ENCODE peak calls at places on chromosomes 13 and 19, in seven cellular contexts. X is H9, C is left lung, B is fibroblast of lung, S is psoas muscle, N is upper lobe of right lung, P is IMR-90. G is an unnamed sample.

GRCh38 chr19:34336781-34337271 is 28.2 kb upstream of the GPI start:
- DNase-seq in X (no peak), C (no peak), B (no peak), S (no peak), N (no peak), P (peak), G (peak)

GRCh38 chr13:37716796-37717195 is 118.2 kb upstream of the POSTN start:
- DNase-seq in X (no peak), C (no peak), B (no peak), S (no peak), N (no peak), P (peak), G (no peak)

GRCh38 chr13:91771229-91771628 is 372.8 kb downstream of the GPC5 start:
- DNase-seq in X (no peak), C (no peak), B (no peak), S (no peak), N (no peak), P (no peak), G (no peak)

GRCh38 chr13:47621931-47622330 is 379.1 kb downstream of the SUCLA2 start:
- DNase-seq in X (no peak), C (no peak), B (peak), S (no peak), N (no peak), P (peak), G (no peak)

GRCh38 chr19:50357178-50358100 is 8.0 kb downstream of the NAPSA start:
- DNase-seq in X (peak), C (peak), B (peak), S (peak), N (peak), P (peak), G (peak)

GRCh38 chr19:23071087-23071511 is 45.7 kb upstream of the ZNF730 start:
- DNase-seq in X (peak), C (no peak), B (peak), S (peak), N (no peak), P (peak), G (no peak)

GRCh38 chr19:18230941-18231734 is 4.9 kb upstream of the PDE4C start:
- DNase-seq in X (no peak), C (no peak), B (no peak), S (no peak), N (no peak), P (no peak), G (no peak)

GRCh38 chr19:39409886-39410619 is 2.4 kb upstream of the PLEKHG2 start:
- DNase-seq in X (no peak), C (peak), B (peak), S (peak), N (peak), P (no peak), G (peak)

GRCh38 chr13:20475927-20476691 is 49.5 kb downstream of the CRYL1 start:
- DNase-seq in X (no peak), C (no peak), B (peak), S (no peak), N (no peak), P (no peak), G (no peak)

GRCh38 chr13:74129500-74130144 is 4.6 kb downstream of the KLF12 start:
- DNase-seq in X (no peak), C (no peak), B (peak), S (no peak), N (no peak), P (no peak), G (no peak)

GRCh38 chr13:28324181-28324789 is 170.6 kb downstream of the FLT1 start:
- DNase-seq in X (peak), C (peak), B (peak), S (no peak), N (no peak), P (peak), G (peak)

GRCh38 chr13:102003848-102004570 is 397.8 kb downstream of the FGF14 start:
- DNase-seq in X (no peak), C (no peak), B (peak), S (no peak), N (no peak), P (no peak), G (no peak)

DNA sequence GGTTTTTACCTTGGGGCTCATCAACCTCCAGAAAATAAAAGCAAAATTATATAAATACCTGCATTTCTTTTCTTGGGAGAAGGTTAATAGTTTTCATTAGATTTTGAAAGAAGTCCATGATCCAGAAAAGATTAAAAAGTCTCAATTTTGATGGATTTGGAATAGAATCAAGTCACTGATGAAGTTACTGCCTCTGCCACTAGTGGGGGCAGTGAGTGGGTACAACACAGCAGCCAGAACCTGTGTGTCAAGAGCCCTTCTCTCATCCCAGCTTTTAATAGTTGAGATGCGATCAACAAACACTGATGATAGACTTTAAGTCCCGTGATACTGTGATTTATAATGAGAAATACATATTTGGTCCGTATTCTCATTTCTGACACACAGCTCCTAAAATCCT is 686.7 kb downstream of the DIAPH3 start:
- DNase-seq in X (no peak), C (no peak), B (no peak), S (no peak), N (no peak), P (no peak), G (no peak)
- TF ChIP-seq CTCF in X (peak), C (no peak), B (peak), S (no peak), N (no peak), P (peak), G (no peak)

DNA sequence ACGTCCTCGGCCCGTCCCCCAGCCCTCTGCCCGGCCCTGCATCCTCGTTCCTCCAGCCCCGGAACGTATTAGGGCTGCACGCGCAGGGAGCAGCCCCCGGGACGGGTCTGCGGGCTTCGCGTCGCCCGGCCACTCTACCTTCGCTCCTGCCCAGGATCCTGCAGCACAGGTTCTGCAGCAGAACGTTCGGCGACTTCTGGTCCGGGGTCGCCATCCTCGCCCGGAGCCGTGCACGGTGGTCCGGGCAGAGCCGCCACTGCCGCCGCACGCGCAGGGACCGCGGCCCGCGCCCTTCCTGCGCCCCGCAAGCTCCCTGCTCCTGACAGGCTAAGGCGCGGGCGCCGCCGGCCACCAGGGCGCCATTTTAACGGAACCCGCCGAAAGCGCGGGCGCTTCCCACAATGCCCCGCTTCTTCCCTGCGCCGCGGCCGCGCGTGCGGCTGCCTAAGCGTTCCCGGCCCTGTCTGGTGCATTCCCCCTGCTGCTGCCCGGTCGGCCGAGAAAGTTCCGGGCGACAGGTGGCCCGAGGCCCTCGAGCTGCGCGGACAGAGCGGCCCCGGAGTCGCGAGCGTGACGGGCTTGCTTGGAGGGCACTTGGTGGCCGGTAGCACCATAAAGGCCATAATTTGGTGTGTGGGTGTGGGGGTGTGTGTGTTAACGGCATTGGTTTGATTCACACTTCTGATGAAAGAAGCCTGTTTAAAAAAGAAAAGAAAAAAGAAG is at the start of gene TUBGCP3:
- DNase-seq in X (peak), C (peak), B (peak), S (peak), N (peak), P (peak), G (peak)
- TF ChIP-seq CTCF in X (no peak), C (no peak), B (no peak), S (no peak), N (no peak), P (no peak), G (no peak)

GRCh38 chr13:49217962-49218492 is 2.1 kb upstream of the MLNR start:
- DNase-seq in X (no peak), C (no peak), B (no peak), S (no peak), N (no peak), P (no peak), G (no peak)

GRCh38 chr13:49220856-49221614 is 897 bp downstream of the MLNR start:
- DNase-seq in X (peak), C (no peak), B (peak), S (no peak), N (peak), P (peak), G (peak)

GRCh38 chr13:49218493-49219051 is 1.6 kb upstream of the MLNR start:
- DNase-seq in X (peak), C (no peak), B (peak), S (no peak), N (no peak), P (peak), G (peak)

GRCh38 chr13:49219647-49220034 is 497 bp upstream of the MLNR start:
- DNase-seq in X (peak), C (no peak), B (no peak), S (no peak), N (no peak), P (no peak), G (no peak)

DNA sequence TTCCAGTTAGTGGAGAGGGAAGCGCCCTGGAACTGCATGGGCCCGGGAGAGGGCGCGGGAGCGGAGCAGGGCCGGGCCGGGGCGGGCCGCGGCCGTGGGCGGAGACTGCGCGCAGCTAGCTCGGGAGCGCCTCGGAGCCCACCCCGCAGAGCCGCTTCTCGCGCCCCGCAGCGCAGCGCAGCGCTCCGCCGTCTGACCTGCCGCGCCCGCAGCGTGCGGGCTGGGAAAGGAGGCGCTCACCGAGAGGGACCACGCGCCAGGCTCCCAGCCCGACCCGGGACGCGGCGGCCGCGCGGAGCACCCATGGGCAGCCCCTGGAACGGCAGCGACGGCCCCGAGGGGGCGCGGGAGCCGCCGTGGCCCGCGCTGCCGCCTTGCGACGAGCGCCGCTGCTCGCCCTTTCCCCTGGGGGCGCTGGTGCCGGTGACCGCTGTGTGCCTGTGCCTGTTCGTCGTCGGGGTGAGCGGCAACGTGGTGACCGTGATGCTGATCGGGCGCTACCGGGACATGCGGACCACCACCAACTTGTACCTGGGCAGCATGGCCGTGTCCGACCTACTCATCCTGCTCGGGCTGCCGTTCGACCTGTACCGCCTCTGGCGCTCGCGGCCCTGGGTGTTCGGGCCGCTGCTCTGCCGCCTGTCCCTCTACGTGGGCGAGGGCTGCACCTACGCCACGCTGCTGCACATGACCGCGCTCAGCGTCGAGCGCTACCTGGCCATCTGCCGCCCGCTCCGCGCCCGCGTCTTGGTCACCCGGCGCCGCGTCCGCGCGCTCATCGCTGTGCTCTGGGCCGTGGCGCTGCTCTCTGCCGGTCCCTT is at the start of gene MLNR:
- DNase-seq in X (peak), C (no peak), B (peak), S (peak), N (peak), P (no peak), G (peak)
- TF ChIP-seq CTCF in X (peak), C (no peak), B (no peak), S (peak), N (peak), P (no peak), G (peak)

GRCh38 chr13:113646376-113646775 is 11.6 kb downstream of the ATP4B start:
- DNase-seq in X (no peak), C (peak), B (no peak), S (no peak), N (no peak), P (no peak), G (no peak)

GRCh38 chr13:113648218-113648615 is 9.8 kb downstream of the ATP4B start:
- DNase-seq in X (no peak), C (peak), B (no peak), S (no peak), N (peak), P (no peak), G (no peak)

GRCh38 chr13:113649212-113649611 is 8.8 kb downstream of the ATP4B start:
- DNase-seq in X (no peak), C (peak), B (no peak), S (no peak), N (peak), P (no peak), G (no peak)

GRCh38 chr13:113646921-113647340 is 11.1 kb downstream of the ATP4B start:
- DNase-seq in X (no peak), C (no peak), B (no peak), S (no peak), N (peak), P (no peak), G (no peak)

GRCh38 chr13:113647351-113648217 is 10.4 kb downstream of the ATP4B start:
- DNase-seq in X (no peak), C (peak), B (peak), S (peak), N (peak), P (no peak), G (no peak)
- TF ChIP-seq CTCF in X (no peak), C (no peak), B (no peak), S (no peak), N (no peak), P (no peak), G (no peak)

DNA sequence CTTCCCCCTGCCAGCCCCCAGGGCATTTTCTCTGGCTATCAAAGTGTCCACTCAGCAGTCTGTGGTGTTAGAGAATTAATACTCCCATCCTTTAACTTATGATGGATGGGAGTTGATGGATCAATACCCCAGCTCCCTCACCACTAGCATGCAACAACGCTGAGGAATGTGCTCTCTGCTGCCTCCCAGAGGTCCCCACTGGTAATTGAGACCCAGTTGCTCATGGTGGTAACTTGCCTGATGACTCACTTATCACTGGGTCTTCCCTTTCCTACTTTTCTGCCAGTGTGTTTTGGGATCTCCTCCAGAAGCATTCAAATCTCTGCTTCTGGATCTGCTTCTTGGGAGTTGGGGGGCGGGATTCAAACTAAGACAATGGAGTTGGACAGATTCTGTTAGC is 20.3 kb upstream of the CACNA1A start:
- DNase-seq in X (peak), C (no peak), B (peak), S (no peak), N (no peak), P (peak), G (peak)
- TF ChIP-seq CTCF in X (peak), C (no peak), B (no peak), S (no peak), N (peak), P (peak), G (peak)

GRCh38 chr19:52566121-52566520 is 4.0 kb upstream of the ZNF701 start:
- DNase-seq in X (no peak), C (no peak), B (no peak), S (no peak), N (no peak), P (no peak), G (no peak)

GRCh38 chr19:52566588-52566987 is 3.5 kb upstream of the ZNF701 start:
- DNase-seq in X (no peak), C (no peak), B (peak), S (no peak), N (no peak), P (peak), G (no peak)

GRCh38 chr19:52567921-52568320 is 2.2 kb upstream of the ZNF701 start:
- DNase-seq in X (no peak), C (no peak), B (no peak), S (no peak), N (no peak), P (no peak), G (no peak)

DNA sequence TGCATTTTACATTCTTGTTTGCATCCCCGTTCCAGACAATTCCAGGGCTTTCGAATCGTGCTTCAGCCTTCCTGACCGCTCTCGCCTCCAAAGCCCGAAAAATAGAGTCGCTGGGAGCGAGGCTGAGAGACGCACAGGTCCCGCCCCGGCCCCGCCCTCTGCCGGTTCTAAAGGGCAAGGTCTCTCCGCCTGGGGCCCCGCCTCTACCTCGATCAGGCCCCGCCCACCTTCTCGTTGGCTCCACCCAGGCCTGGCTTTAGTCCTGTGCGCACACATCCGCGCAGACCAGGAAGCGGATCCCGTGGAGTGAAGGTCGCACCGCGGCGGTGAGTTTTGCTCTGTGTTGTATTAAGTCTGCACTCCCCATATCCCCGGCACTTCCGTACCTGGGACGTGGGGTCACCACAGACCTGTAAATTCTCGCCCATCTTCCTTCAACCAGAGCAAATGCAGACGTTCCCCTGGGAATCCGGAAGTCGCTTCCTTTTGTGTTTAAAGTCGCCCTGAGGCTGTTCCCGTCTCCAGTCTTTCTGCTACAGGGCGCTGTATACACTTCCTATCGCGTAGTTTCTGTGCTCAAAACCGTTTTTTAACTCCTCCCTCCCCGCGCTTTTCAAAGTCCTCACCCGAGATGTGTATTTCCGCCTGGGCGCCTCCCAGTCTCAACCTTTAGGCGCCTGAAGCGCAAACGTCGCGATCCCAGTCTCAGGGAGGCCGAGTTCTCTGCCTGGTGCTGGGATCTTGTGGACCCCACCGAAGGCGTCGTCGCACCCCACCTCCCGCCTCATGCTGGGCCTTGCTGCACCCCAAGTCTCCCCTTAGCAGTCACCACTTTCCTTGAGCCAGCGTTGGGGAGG is at the start of gene ZNF701:
- DNase-seq in X (peak), C (peak), B (peak), S (peak), N (peak), P (peak), G (peak)
- TF ChIP-seq CTCF in X (peak), C (peak), B (no peak), S (peak), N (peak), P (peak), G (no peak)

GRCh38 chr13:66345988-66346387 is 884.1 kb downstream of the PCDH9 start:
- DNase-seq in X (no peak), C (no peak), B (no peak), S (no peak), N (no peak), P (no peak), G (no peak)
- TF ChIP-seq CTCF in X (no peak), C (no peak), B (no peak), S (no peak), N (no peak), P (no peak), G (no peak)

GRCh38 chr13:36395280-36395679 is 37.0 kb upstream of the CCNA1 start:
- DNase-seq in X (no peak), C (no peak), B (peak), S (no peak), N (no peak), P (peak), G (no peak)
- TF ChIP-seq CTCF in X (peak), C (peak), B (peak), S (peak), N (peak), P (peak), G (no peak)

G was measured in nephron progenitor cell.